ENCODE peak calls at places on chromosomes 13 and 19, in eight cellular contexts. One of them, this sample, is unnamed.

GRCh38 chr13:95438297-95438696 is 114.2 kb upstream of the CLDN10 start:
- DNase-seq in stimulated activated naive CD8-positive, alpha-beta T cell treated with anti-CD3 and anti-CD28 coated beads, Interleukin-15, Interleukin-2, amounts not matched to agents 100 U/mL and 50 U/mL, for 24 hours: no peak
- DNase-seq in psoas muscle: no peak
- DNase-seq in H9: no peak
- DNase-seq in T follicular helper cell: no peak
- DNase-seq in B cell: no peak
- DNase-seq in dermis blood vessel endothelial cell: no peak
- DNase-seq in anterior cingulate cortex: no peak
- DNase-seq in this sample: no peak

GRCh38 chr13:22428188-22428828 is 752.5 kb upstream of the SGCG start:
- DNase-seq in stimulated activated naive CD8-positive, alpha-beta T cell treated with anti-CD3 and anti-CD28 coated beads, Interleukin-15, Interleukin-2, amounts not matched to agents 100 U/mL and 50 U/mL, for 24 hours: no peak
- DNase-seq in psoas muscle: no peak
- DNase-seq in H9: no peak
- DNase-seq in T follicular helper cell: no peak
- DNase-seq in B cell: no peak
- DNase-seq in dermis blood vessel endothelial cell: no peak
- DNase-seq in anterior cingulate cortex: no peak
- DNase-seq in this sample: no peak

GRCh38 chr19:50510700-50511068 is 307 bp downstream of the JOSD2 start:
- DNase-seq in stimulated activated naive CD8-positive, alpha-beta T cell treated with anti-CD3 and anti-CD28 coated beads, Interleukin-15, Interleukin-2, amounts not matched to agents 100 U/mL and 50 U/mL, for 24 hours: no peak
- DNase-seq in psoas muscle: no peak
- DNase-seq in H9: no peak
- DNase-seq in T follicular helper cell: no peak
- DNase-seq in B cell: no peak
- DNase-seq in dermis blood vessel endothelial cell: no peak
- DNase-seq in anterior cingulate cortex: no peak
- DNase-seq in this sample: peak; percentile 74

GRCh38 chr19:14871619-14872230 is 14.2 kb downstream of the OR7A17 start:
- DNase-seq in stimulated activated naive CD8-positive, alpha-beta T cell treated with anti-CD3 and anti-CD28 coated beads, Interleukin-15, Interleukin-2, amounts not matched to agents 100 U/mL and 50 U/mL, for 24 hours: no peak
- DNase-seq in psoas muscle: no peak
- DNase-seq in H9: no peak
- DNase-seq in T follicular helper cell: no peak
- DNase-seq in B cell: no peak
- DNase-seq in dermis blood vessel endothelial cell: peak; percentile 35
- DNase-seq in anterior cingulate cortex: no peak
- DNase-seq in this sample: no peak

GRCh38 chr19:41708481-41708880 is at the start of gene CEACAM5:
- DNase-seq in stimulated activated naive CD8-positive, alpha-beta T cell treated with anti-CD3 and anti-CD28 coated beads, Interleukin-15, Interleukin-2, amounts not matched to agents 100 U/mL and 50 U/mL, for 24 hours: no peak
- DNase-seq in psoas muscle: no peak
- DNase-seq in H9: no peak
- DNase-seq in T follicular helper cell: no peak
- DNase-seq in B cell: no peak
- DNase-seq in dermis blood vessel endothelial cell: no peak
- DNase-seq in anterior cingulate cortex: no peak
- DNase-seq in this sample: no peak

GRCh38 chr19:38877781-38878574 is at the start of gene RINL:
- DNase-seq in stimulated activated naive CD8-positive, alpha-beta T cell treated with anti-CD3 and anti-CD28 coated beads, Interleukin-15, Interleukin-2, amounts not matched to agents 100 U/mL and 50 U/mL, for 24 hours: peak; percentile 73
- DNase-seq in psoas muscle: peak; percentile 50
- DNase-seq in H9: peak; percentile 48
- DNase-seq in T follicular helper cell: peak; percentile 56
- DNase-seq in B cell: peak; percentile 83
- DNase-seq in dermis blood vessel endothelial cell: peak; percentile 48
- DNase-seq in anterior cingulate cortex: no peak
- DNase-seq in this sample: no peak

GRCh38 chr13:108919036-108919907 is 289.9 kb downstream of the MYO16 start:
- DNase-seq in stimulated activated naive CD8-positive, alpha-beta T cell treated with anti-CD3 and anti-CD28 coated beads, Interleukin-15, Interleukin-2, amounts not matched to agents 100 U/mL and 50 U/mL, for 24 hours: no peak
- DNase-seq in psoas muscle: no peak
- DNase-seq in H9: no peak
- DNase-seq in T follicular helper cell: no peak
- DNase-seq in B cell: no peak
- DNase-seq in dermis blood vessel endothelial cell: peak; percentile 18
- DNase-seq in anterior cingulate cortex: no peak
- DNase-seq in this sample: no peak

GRCh38 chr13:113634279-113635047 is 23.5 kb downstream of the ATP4B start:
- DNase-seq in stimulated activated naive CD8-positive, alpha-beta T cell treated with anti-CD3 and anti-CD28 coated beads, Interleukin-15, Interleukin-2, amounts not matched to agents 100 U/mL and 50 U/mL, for 24 hours: no peak
- DNase-seq in psoas muscle: no peak
- DNase-seq in H9: no peak
- DNase-seq in T follicular helper cell: no peak
- DNase-seq in B cell: no peak
- DNase-seq in dermis blood vessel endothelial cell: no peak
- DNase-seq in anterior cingulate cortex: no peak
- DNase-seq in this sample: no peak

GRCh38 chr19:45753548-45753947 is 15.5 kb downstream of the SIX5 start:
- DNase-seq in stimulated activated naive CD8-positive, alpha-beta T cell treated with anti-CD3 and anti-CD28 coated beads, Interleukin-15, Interleukin-2, amounts not matched to agents 100 U/mL and 50 U/mL, for 24 hours: no peak
- DNase-seq in psoas muscle: no peak
- DNase-seq in H9: peak; percentile 79
- DNase-seq in T follicular helper cell: no peak
- DNase-seq in B cell: no peak
- DNase-seq in dermis blood vessel endothelial cell: no peak
- DNase-seq in anterior cingulate cortex: no peak
- DNase-seq in this sample: no peak

GRCh38 chr13:113513761-113514160 is 23.2 kb upstream of the DCUN1D2 start:
- DNase-seq in stimulated activated naive CD8-positive, alpha-beta T cell treated with anti-CD3 and anti-CD28 coated beads, Interleukin-15, Interleukin-2, amounts not matched to agents 100 U/mL and 50 U/mL, for 24 hours: no peak
- DNase-seq in psoas muscle: no peak
- DNase-seq in H9: no peak
- DNase-seq in T follicular helper cell: no peak
- DNase-seq in B cell: no peak
- DNase-seq in dermis blood vessel endothelial cell: no peak
- DNase-seq in anterior cingulate cortex: no peak
- DNase-seq in this sample: no peak

GRCh38 chr13:40343550-40344269 is 322.7 kb downstream of the FOXO1 start:
- DNase-seq in stimulated activated naive CD8-positive, alpha-beta T cell treated with anti-CD3 and anti-CD28 coated beads, Interleukin-15, Interleukin-2, amounts not matched to agents 100 U/mL and 50 U/mL, for 24 hours: no peak
- DNase-seq in psoas muscle: no peak
- DNase-seq in H9: no peak
- DNase-seq in T follicular helper cell: no peak
- DNase-seq in B cell: no peak
- DNase-seq in dermis blood vessel endothelial cell: no peak
- DNase-seq in anterior cingulate cortex: no peak
- DNase-seq in this sample: no peak

GRCh38 chr13:29521336-29521735 is 74.2 kb downstream of the SLC7A1 start:
- DNase-seq in stimulated activated naive CD8-positive, alpha-beta T cell treated with anti-CD3 and anti-CD28 coated beads, Interleukin-15, Interleukin-2, amounts not matched to agents 100 U/mL and 50 U/mL, for 24 hours: no peak
- DNase-seq in psoas muscle: no peak
- DNase-seq in H9: no peak
- DNase-seq in T follicular helper cell: no peak
- DNase-seq in B cell: no peak
- DNase-seq in dermis blood vessel endothelial cell: no peak
- DNase-seq in anterior cingulate cortex: no peak
- DNase-seq in this sample: no peak

GRCh38 chr13:89310943-89311342 is 1639.8 kb downstream of the SLITRK5 start:
- DNase-seq in stimulated activated naive CD8-positive, alpha-beta T cell treated with anti-CD3 and anti-CD28 coated beads, Interleukin-15, Interleukin-2, amounts not matched to agents 100 U/mL and 50 U/mL, for 24 hours: no peak
- DNase-seq in psoas muscle: no peak
- DNase-seq in H9: no peak
- DNase-seq in T follicular helper cell: no peak
- DNase-seq in B cell: no peak
- DNase-seq in dermis blood vessel endothelial cell: no peak
- DNase-seq in anterior cingulate cortex: no peak
- DNase-seq in this sample: no peak

GRCh38 chr13:53001871-53002270 is 26.7 kb upstream of the OLFM4 start:
- DNase-seq in stimulated activated naive CD8-positive, alpha-beta T cell treated with anti-CD3 and anti-CD28 coated beads, Interleukin-15, Interleukin-2, amounts not matched to agents 100 U/mL and 50 U/mL, for 24 hours: no peak
- DNase-seq in psoas muscle: no peak
- DNase-seq in H9: no peak
- DNase-seq in T follicular helper cell: no peak
- DNase-seq in B cell: no peak
- DNase-seq in dermis blood vessel endothelial cell: no peak
- DNase-seq in anterior cingulate cortex: no peak
- DNase-seq in this sample: no peak

GRCh38 chr13:76836311-76836710 is 49.9 kb downstream of the KCTD12 start:
- DNase-seq in stimulated activated naive CD8-positive, alpha-beta T cell treated with anti-CD3 and anti-CD28 coated beads, Interleukin-15, Interleukin-2, amounts not matched to agents 100 U/mL and 50 U/mL, for 24 hours: no peak
- DNase-seq in psoas muscle: no peak
- DNase-seq in H9: no peak
- DNase-seq in T follicular helper cell: no peak
- DNase-seq in B cell: no peak
- DNase-seq in dermis blood vessel endothelial cell: no peak
- DNase-seq in anterior cingulate cortex: no peak
- DNase-seq in this sample: no peak

GRCh38 chr13:28468520-28468915 is 26.4 kb downstream of the FLT1 start:
- DNase-seq in stimulated activated naive CD8-positive, alpha-beta T cell treated with anti-CD3 and anti-CD28 coated beads, Interleukin-15, Interleukin-2, amounts not matched to agents 100 U/mL and 50 U/mL, for 24 hours: no peak
- DNase-seq in psoas muscle: no peak
- DNase-seq in H9: no peak
- DNase-seq in T follicular helper cell: no peak
- DNase-seq in B cell: no peak
- DNase-seq in dermis blood vessel endothelial cell: no peak
- DNase-seq in anterior cingulate cortex: no peak
- DNase-seq in this sample: no peak

GRCh38 chr13:39130298-39130697 is 92.0 kb downstream of the NHLRC3 start:
- DNase-seq in stimulated activated naive CD8-positive, alpha-beta T cell treated with anti-CD3 and anti-CD28 coated beads, Interleukin-15, Interleukin-2, amounts not matched to agents 100 U/mL and 50 U/mL, for 24 hours: no peak
- DNase-seq in psoas muscle: no peak
- DNase-seq in H9: peak; percentile 38
- DNase-seq in T follicular helper cell: no peak
- DNase-seq in B cell: no peak
- DNase-seq in dermis blood vessel endothelial cell: no peak
- DNase-seq in anterior cingulate cortex: no peak
- DNase-seq in this sample: no peak

GRCh38 chr19:5128932-5129389 is 160.0 kb downstream of the KDM4B start:
- DNase-seq in stimulated activated naive CD8-positive, alpha-beta T cell treated with anti-CD3 and anti-CD28 coated beads, Interleukin-15, Interleukin-2, amounts not matched to agents 100 U/mL and 50 U/mL, for 24 hours: no peak
- DNase-seq in psoas muscle: peak; percentile 67
- DNase-seq in H9: no peak
- DNase-seq in T follicular helper cell: no peak
- DNase-seq in B cell: no peak
- DNase-seq in dermis blood vessel endothelial cell: no peak
- DNase-seq in anterior cingulate cortex: no peak
- DNase-seq in this sample: no peak

GRCh38 chr19:50300814-50301606 is 28.2 kb downstream of the KCNC3 start:
- DNase-seq in stimulated activated naive CD8-positive, alpha-beta T cell treated with anti-CD3 and anti-CD28 coated beads, Interleukin-15, Interleukin-2, amounts not matched to agents 100 U/mL and 50 U/mL, for 24 hours: peak; percentile 20
- DNase-seq in psoas muscle: no peak
- DNase-seq in H9: no peak
- DNase-seq in T follicular helper cell: no peak
- DNase-seq in B cell: no peak
- DNase-seq in dermis blood vessel endothelial cell: peak; percentile 92
- DNase-seq in anterior cingulate cortex: no peak
- DNase-seq in this sample: no peak